ENCODE peak calls at places on chromosomes 7 and 10, in six cellular contexts. I is NCI-H1105; A is naive thymus-derived CD8-positive, alpha-beta T cell; M is iris pigment epithelial cell; C is KG1; Y is naive B cell. B is an unnamed sample.
A peak's percentile ranks its signal among the peaks of the same experiment; 100 is the strongest.

GRCh38 chr7:67683628-67684027 is 687.0 kb downstream of the TYW1 start:
- DNase-seq in Y (no peak), I (no peak), C (no peak), A (no peak), M (no peak), B (no peak)

GRCh38 chr10:114990991-114991390 is 53.0 kb downstream of the TRUB1 start:
- DNase-seq in Y (no peak), M (no peak), I (no peak), C (no peak), A (no peak), B (no peak)

GRCh38 chr7:43164757-43165156 is 52.3 kb downstream of the HECW1 start:
- DNase-seq in A (no peak), M (peak; percentile 98), C (no peak), Y (no peak), I (no peak), B (no peak)

GRCh38 chr10:60384708-60385398 is 4.8 kb downstream of the ANK3 start:
- DNase-seq in M (peak; percentile 96), C (no peak), Y (no peak), A (no peak), I (no peak), B (no peak)

GRCh38 chr7:12244129-12244528 is 33.0 kb downstream of the TMEM106B start:
- DNase-seq in Y (no peak), C (no peak), M (peak; percentile 23), A (no peak), I (no peak), B (peak; percentile 64)

GRCh38 chr10:127299956-127300689 is 103.7 kb upstream of the INSYN2A start:
- DNase-seq in Y (no peak), A (no peak), I (no peak), C (no peak), M (no peak), B (no peak)

GRCh38 chr10:120961720-120962259 is 110.6 kb downstream of the WDR11 start:
- DNase-seq in M (no peak), A (no peak), Y (no peak), C (no peak), I (no peak), B (no peak)

GRCh38 chr10:810351-810846 is 120.9 kb upstream of the DIP2C start:
- DNase-seq in M (no peak), C (no peak), Y (no peak), I (peak; percentile 24), A (no peak), B (peak; percentile 61)

GRCh38 chr7:88146611-88147010 is 73.2 kb downstream of the SRI start:
- DNase-seq in A (no peak), C (no peak), I (no peak), Y (no peak), M (no peak), B (no peak)

GRCh38 chr10:101643546-101643945 is 51.4 kb downstream of the FBXW4 start:
- DNase-seq in C (no peak), I (no peak), A (no peak), Y (no peak), M (no peak), B (peak; percentile 66)

GRCh38 chr7:6028563-6028962 is 2.6 kb upstream of the ANKRD61 start:
- DNase-seq in C (no peak), I (no peak), Y (no peak), M (no peak), A (no peak), B (no peak)

GRCh38 chr10:33937987-33938386 is 603.5 kb upstream of the NRP1 start:
- DNase-seq in A (no peak), Y (no peak), M (peak; percentile 8), I (no peak), C (no peak), B (no peak)

GRCh38 chr7:70392870-70393269 is 739.1 kb upstream of the GALNT17 start:
- DNase-seq in C (no peak), A (no peak), Y (no peak), M (no peak), I (no peak), B (peak; percentile 81)

GRCh38 chr10:65910209-65910608 is 1015.6 kb upstream of the LRRTM3 start:
- DNase-seq in A (no peak), Y (no peak), M (no peak), C (no peak), I (no peak), B (no peak)

GRCh38 chr10:73940634-73941221 is 29.8 kb downstream of the PLAU start:
- DNase-seq in I (no peak), Y (peak; percentile 78), M (peak; percentile 61), C (peak; percentile 73), A (peak; percentile 89), B (peak; percentile 27)

GRCh38 chr7:21749318-21749717 is 196.4 kb downstream of the CDCA7L start:
- DNase-seq in M (no peak), C (no peak), A (no peak), I (no peak), Y (no peak), B (no peak)

GRCh38 chr7:135761751-135762488 is 13.3 kb upstream of the FAM180A start:
- DNase-seq in M (peak; percentile 72), I (no peak), C (no peak), Y (no peak), A (no peak), B (no peak)

GRCh38 chr10:11789294-11789693 is 33.9 kb upstream of the PROSER2 start:
- DNase-seq in A (no peak), Y (no peak), M (no peak), I (no peak), C (no peak), B (no peak)

GRCh38 chr10:93071674-93072224 is 1.9 kb upstream of the CYP26A1 start:
- DNase-seq in I (no peak), A (no peak), C (no peak), M (no peak), Y (no peak), B (no peak)

GRCh38 chr10:83692196-83692595 is 447.1 kb upstream of the GHITM start:
- DNase-seq in I (no peak), A (no peak), C (no peak), Y (no peak), M (no peak), B (no peak)

GRCh38 chr7:42587826-42588225 is 324.0 kb downstream of the C7orf25 start:
- DNase-seq in M (no peak), Y (no peak), A (no peak), C (no peak), I (no peak), B (no peak)

GRCh38 chr7:107538001-107538400 is 25.7 kb downstream of the COG5 start:
- DNase-seq in Y (no peak), I (peak; percentile 90), A (no peak), M (no peak), C (no peak), B (peak; percentile 99)

GRCh38 chr10:132654708-132655661 is 117.4 kb downstream of the INPP5A start:
- DNase-seq in M (peak; percentile 42), C (peak; percentile 14), A (peak; percentile 70), Y (peak; percentile 46), I (peak; percentile 38), B (no peak)

GRCh38 chr10:5527332-5528200 is 2.8 kb downstream of the CALML3 start:
- DNase-seq in I (peak; percentile 20), M (no peak), Y (no peak), C (no peak), A (peak; percentile 21), B (peak; percentile 76)

GRCh38 chr10:22042557-22043326 is 39.2 kb upstream of the DNAJC1 start:
- DNase-seq in A (no peak), I (no peak), C (no peak), Y (no peak), M (no peak), B (peak; percentile 13)

GRCh38 chr7:1662101-1662500 is 8.0 kb upstream of the ELFN1 start:
- DNase-seq in I (no peak), A (peak; percentile 52), C (no peak), Y (no peak), M (no peak), B (no peak)

GRCh38 chr7:143884978-143885559 is 16.9 kb downstream of the TCAF1 start:
- DNase-seq in A (no peak), I (no peak), M (peak; percentile 81), C (no peak), Y (no peak), B (no peak)

GRCh38 chr10:95793401-95794045 is 37.6 kb downstream of the ENTPD1 start:
- DNase-seq in A (no peak), C (peak; percentile 37), I (no peak), Y (peak; percentile 55), M (no peak), B (no peak)

B was measured in NCI-H146.